ENCODE peak calls at places on chromosome 1, in six cellular contexts. S is AG09309, A is astrocyte of the spinal cord, H is fibroblast of mammary gland, V is epithelial cell of esophagus, N is endothelial cell of umbilical vein. E is an unnamed sample.

GRCh38 chr1:100538935-100539835 is 1.2 kb downstream of the GPR88 start:
- DNase-seq in S (no peak), V (peak), N (peak), H (no peak), A (no peak), E (peak)

GRCh38 chr1:204417231-204417997 is 5.8 kb upstream of the PPP1R15B start:
- DNase-seq in H (peak), N (peak), V (peak), S (peak), A (peak), E (peak)

GRCh38 chr1:165036403-165036802 is 320.1 kb downstream of the LMX1A start:
- DNase-seq in H (no peak), V (peak), N (no peak), A (no peak), S (no peak), E (no peak)

GRCh38 chr1:42923367-42924248 is 35.1 kb downstream of the SLC2A1 start:
- DNase-seq in V (no peak), N (no peak), A (no peak), S (no peak), H (no peak), E (no peak)

GRCh38 chr1:171817511-171818265 is 23.6 kb upstream of the DNM3 start:
- DNase-seq in H (peak), V (peak), S (no peak), A (peak), N (peak), E (peak)

GRCh38 chr1:60149254-60149653 is 75.7 kb upstream of the C1orf87 start:
- DNase-seq in S (no peak), N (peak), V (peak), H (no peak), A (no peak), E (no peak)

GRCh38 chr1:228313536-228314277 is 92.9 kb downstream of the TRIM11 start:
- DNase-seq in A (no peak), H (no peak), N (no peak), V (no peak), S (no peak), E (no peak)

GRCh38 chr1:209674957-209675566 is at the start of gene G0S2:
- DNase-seq in V (peak), N (no peak), S (no peak), H (peak), A (peak), E (peak)

GRCh38 chr1:153395136-153395685 is 4.3 kb upstream of the S100A8 start:
- DNase-seq in A (no peak), N (no peak), S (no peak), V (peak), H (peak), E (peak)

GRCh38 chr1:109802136-109802900 is 38.6 kb upstream of the EPS8L3 start:
- DNase-seq in N (no peak), S (no peak), A (no peak), H (no peak), V (no peak), E (no peak)

GRCh38 chr1:1758059-1758621 is 20.1 kb downstream of the NADK start:
- DNase-seq in V (no peak), H (no peak), N (no peak), S (no peak), A (no peak), E (no peak)

GRCh38 chr1:53694718-53695091 is 44.3 kb downstream of the GLIS1 start:
- DNase-seq in V (no peak), A (no peak), S (no peak), N (no peak), H (no peak), E (no peak)

GRCh38 chr1:36203554-36204346 is 20.5 kb upstream of the THRAP3 start:
- DNase-seq in V (peak), A (peak), N (no peak), H (peak), S (no peak), E (peak)

GRCh38 chr1:6142734-6143133 is 37.4 kb downstream of the CHD5 start:
- DNase-seq in N (no peak), V (no peak), H (no peak), A (no peak), S (no peak), E (no peak)

GRCh38 chr1:6144622-6145021 is 35.5 kb downstream of the CHD5 start:
- DNase-seq in H (no peak), N (no peak), V (no peak), S (no peak), A (no peak), E (no peak)

GRCh38 chr1:6143392-6143791 is 36.7 kb downstream of the CHD5 start:
- DNase-seq in H (no peak), A (no peak), S (no peak), V (peak), N (no peak), E (no peak)

GRCh38 chr1:6145351-6145750 is 34.8 kb downstream of the CHD5 start:
- DNase-seq in S (no peak), A (no peak), N (no peak), H (no peak), V (no peak), E (no peak)

DNA sequence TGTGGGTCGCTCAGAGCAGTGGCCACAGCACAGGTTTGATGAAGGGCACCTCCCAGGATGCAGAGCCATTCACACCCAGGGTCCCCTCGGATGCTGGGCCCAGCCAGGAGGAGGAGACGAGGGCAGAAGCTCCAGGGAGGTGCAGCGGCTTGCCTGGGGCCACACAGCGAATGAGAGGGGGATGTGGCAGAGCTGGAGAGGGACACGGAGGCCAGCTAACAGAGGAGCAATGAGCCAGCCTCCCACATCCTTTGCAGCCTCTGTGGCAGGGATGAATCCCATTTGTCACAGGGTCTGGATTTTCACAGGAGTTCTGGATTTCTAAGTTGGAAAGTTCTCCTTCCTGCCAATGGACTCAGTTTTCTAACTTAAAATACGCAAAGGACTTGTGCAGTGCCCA is 35.9 kb downstream of the CHD5 start:
- DNase-seq in A (no peak), N (no peak), S (no peak), H (no peak), V (no peak), E (no peak)
- TF ChIP-seq CTCF in A (no peak), N (no peak), S (no peak), H (no peak), V (no peak), E (no peak)

GRCh38 chr1:160436975-160437374 is 36.6 kb downstream of the VANGL2 start:
- DNase-seq in H (no peak), V (no peak), N (no peak), S (no peak), A (no peak), E (no peak)
- H3K4me3 ChIP-seq in H (no peak), V (no peak), N (no peak), S (no peak), A (no peak), E (no peak)

GRCh38 chr1:220339581-220339980 is 67.3 kb upstream of the RAB3GAP2 start:
- DNase-seq in N (no peak), S (no peak), H (peak), A (no peak), V (peak), E (no peak)
- TF ChIP-seq CTCF in N (no peak), S (no peak), H (peak), A (no peak), V (peak), E (no peak)

DNA sequence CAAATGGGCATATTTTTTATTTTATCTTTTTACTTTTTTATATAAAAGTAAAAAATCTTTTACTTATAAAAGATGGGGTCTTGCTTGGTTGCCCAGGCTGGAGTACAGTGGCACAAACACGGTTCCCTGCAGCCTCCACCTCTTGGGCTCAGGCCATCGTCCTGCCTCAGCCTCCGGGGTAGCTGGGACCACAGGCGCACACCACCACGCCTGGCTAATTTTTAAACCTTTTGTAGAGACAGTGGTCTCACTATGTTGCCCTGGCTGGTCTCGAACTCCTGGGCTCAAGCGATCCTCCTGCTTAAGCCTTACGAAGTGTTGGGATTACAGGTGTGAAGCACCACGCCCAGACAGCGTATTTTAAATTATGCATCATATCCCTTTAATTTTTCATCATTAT is 986 bp downstream of the H6PD start:
- DNase-seq in H (no peak), V (no peak), N (no peak), A (no peak), S (no peak), E (no peak)
- H3K4me3 ChIP-seq in H (peak), V (peak), N (peak), A (peak), S (peak), E (peak)

GRCh38 chr1:156928043-156928602 is 7.7 kb downstream of the LRRC71 start:
- DNase-seq in V (no peak), N (no peak), H (no peak), S (no peak), A (no peak), E (no peak)
- TF ChIP-seq CTCF in V (no peak), N (no peak), H (no peak), S (no peak), A (no peak), E (no peak)

DNA sequence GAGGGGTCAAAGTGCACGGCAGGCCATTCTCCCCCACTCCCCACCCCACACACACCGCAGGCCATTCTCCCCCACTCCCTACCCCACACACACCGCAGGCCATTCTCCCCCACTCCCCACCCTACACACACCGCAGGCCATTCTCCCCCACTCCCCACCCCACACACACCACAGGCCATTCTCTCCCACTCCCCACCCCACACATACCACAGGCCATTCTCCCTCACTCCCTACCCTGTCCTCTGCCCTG is 15.7 kb downstream of the H6PD start:
- DNase-seq in H (no peak), V (no peak), N (no peak), S (no peak), A (no peak), E (no peak)
- H3K4me3 ChIP-seq in H (no peak), V (no peak), N (no peak), S (no peak), A (no peak), E (no peak)

E was measured in foreskin fibroblast.